ENCODE peak calls at places on chromosomes 11 and 22, in nine cellular contexts. One of them, this sample, is unnamed.

GRCh38 chr22:17087176-17088131 is 2.7 kb downstream of the IL17RA start:
- DNase-seq in AG09319: peak
- DNase-seq in AML-193: peak
- DNase-seq in psoas muscle: no peak
- DNase-seq in SW480: peak
- DNase-seq in RKO: no peak
- DNase-seq in spleen: no peak
- DNase-seq in stimulated activated CD4-positive, alpha-beta T cell treated with anti-CD3 and anti-CD28 coated beads, Interleukin-15, amount 100 ng/mL, for 24 hours: peak
- DNase-seq in pancreas: no peak
- DNase-seq in this sample: no peak

GRCh38 chr11:507727-508515 is 879 bp upstream of the RNH1 start:
- DNase-seq in stimulated activated CD4-positive, alpha-beta T cell treated with anti-CD3 and anti-CD28 coated beads, Interleukin-15, amount 100 ng/mL, for 24 hours: no peak
- DNase-seq in spleen: peak
- DNase-seq in SW480: no peak
- DNase-seq in psoas muscle: no peak
- DNase-seq in AML-193: no peak
- DNase-seq in pancreas: peak
- DNase-seq in RKO: no peak
- DNase-seq in AG09319: no peak
- DNase-seq in this sample: peak

GRCh38 chr11:72643547-72643946 is 30.7 kb downstream of the PDE2A start:
- DNase-seq in stimulated activated CD4-positive, alpha-beta T cell treated with anti-CD3 and anti-CD28 coated beads, Interleukin-15, amount 100 ng/mL, for 24 hours: peak
- DNase-seq in psoas muscle: peak
- DNase-seq in RKO: peak
- DNase-seq in AG09319: no peak
- DNase-seq in spleen: no peak
- DNase-seq in SW480: peak
- DNase-seq in pancreas: peak
- DNase-seq in AML-193: no peak
- DNase-seq in this sample: peak

GRCh38 chr11:4569075-4569474 is 12.5 kb upstream of the OR52I2 start:
- DNase-seq in spleen: no peak
- DNase-seq in pancreas: no peak
- DNase-seq in AG09319: no peak
- DNase-seq in SW480: no peak
- DNase-seq in psoas muscle: no peak
- DNase-seq in RKO: no peak
- DNase-seq in AML-193: no peak
- DNase-seq in stimulated activated CD4-positive, alpha-beta T cell treated with anti-CD3 and anti-CD28 coated beads, Interleukin-15, amount 100 ng/mL, for 24 hours: no peak
- DNase-seq in this sample: no peak

GRCh38 chr11:12997168-12997567 is 11.9 kb upstream of the RASSF10 start:
- DNase-seq in RKO: no peak
- DNase-seq in AG09319: no peak
- DNase-seq in pancreas: no peak
- DNase-seq in stimulated activated CD4-positive, alpha-beta T cell treated with anti-CD3 and anti-CD28 coated beads, Interleukin-15, amount 100 ng/mL, for 24 hours: no peak
- DNase-seq in spleen: no peak
- DNase-seq in AML-193: no peak
- DNase-seq in SW480: no peak
- DNase-seq in psoas muscle: no peak
- DNase-seq in this sample: no peak

GRCh38 chr11:117232022-117232878 is at the start of the genes PCSK7 and RNF214:
- DNase-seq in RKO: peak
- DNase-seq in SW480: peak
- DNase-seq in stimulated activated CD4-positive, alpha-beta T cell treated with anti-CD3 and anti-CD28 coated beads, Interleukin-15, amount 100 ng/mL, for 24 hours: peak
- DNase-seq in AG09319: peak
- DNase-seq in pancreas: peak
- DNase-seq in AML-193: peak
- DNase-seq in spleen: peak
- DNase-seq in psoas muscle: peak
- DNase-seq in this sample: peak

GRCh38 chr11:123235117-123235686 is 40.2 kb upstream of the CLMP start:
- DNase-seq in RKO: peak
- DNase-seq in spleen: peak
- DNase-seq in stimulated activated CD4-positive, alpha-beta T cell treated with anti-CD3 and anti-CD28 coated beads, Interleukin-15, amount 100 ng/mL, for 24 hours: peak
- DNase-seq in AG09319: no peak
- DNase-seq in pancreas: peak
- DNase-seq in SW480: no peak
- DNase-seq in AML-193: no peak
- DNase-seq in psoas muscle: peak
- DNase-seq in this sample: no peak

GRCh38 chr22:42581762-42582716 is 28.3 kb downstream of the SERHL2 start:
- DNase-seq in AML-193: peak
- DNase-seq in pancreas: peak
- DNase-seq in AG09319: peak
- DNase-seq in spleen: peak
- DNase-seq in RKO: peak
- DNase-seq in psoas muscle: peak
- DNase-seq in SW480: peak
- DNase-seq in stimulated activated CD4-positive, alpha-beta T cell treated with anti-CD3 and anti-CD28 coated beads, Interleukin-15, amount 100 ng/mL, for 24 hours: peak
- DNase-seq in this sample: peak

GRCh38 chr11:73226297-73227006 is 8.4 kb downstream of the P2RY2 start:
- DNase-seq in SW480: no peak
- DNase-seq in RKO: no peak
- DNase-seq in spleen: peak
- DNase-seq in AML-193: no peak
- DNase-seq in pancreas: no peak
- DNase-seq in psoas muscle: no peak
- DNase-seq in AG09319: no peak
- DNase-seq in stimulated activated CD4-positive, alpha-beta T cell treated with anti-CD3 and anti-CD28 coated beads, Interleukin-15, amount 100 ng/mL, for 24 hours: no peak
- DNase-seq in this sample: no peak

GRCh38 chr22:50503475-50504145 is 3.9 kb downstream of the LMF2 start:
- DNase-seq in SW480: no peak
- DNase-seq in stimulated activated CD4-positive, alpha-beta T cell treated with anti-CD3 and anti-CD28 coated beads, Interleukin-15, amount 100 ng/mL, for 24 hours: peak
- DNase-seq in AML-193: no peak
- DNase-seq in RKO: no peak
- DNase-seq in psoas muscle: no peak
- DNase-seq in pancreas: peak
- DNase-seq in AG09319: no peak
- DNase-seq in spleen: no peak
- DNase-seq in this sample: no peak

GRCh38 chr11:568306-569259 is 7.7 kb upstream of the PHRF1 start:
- DNase-seq in psoas muscle: peak
- DNase-seq in stimulated activated CD4-positive, alpha-beta T cell treated with anti-CD3 and anti-CD28 coated beads, Interleukin-15, amount 100 ng/mL, for 24 hours: peak
- DNase-seq in spleen: peak
- DNase-seq in RKO: peak
- DNase-seq in AG09319: peak
- DNase-seq in SW480: peak
- DNase-seq in pancreas: peak
- DNase-seq in AML-193: peak
- DNase-seq in this sample: peak

GRCh38 chr22:31852691-31853370 is 91.5 kb upstream of the YWHAH start:
- DNase-seq in AG09319: no peak
- DNase-seq in SW480: no peak
- DNase-seq in pancreas: no peak
- DNase-seq in RKO: no peak
- DNase-seq in AML-193: no peak
- DNase-seq in stimulated activated CD4-positive, alpha-beta T cell treated with anti-CD3 and anti-CD28 coated beads, Interleukin-15, amount 100 ng/mL, for 24 hours: no peak
- DNase-seq in spleen: no peak
- DNase-seq in psoas muscle: no peak
- DNase-seq in this sample: no peak